ENCODE peak calls at places on chromosome 20, in nine cellular contexts. One of them, this sample, is unnamed.
A peak's percentile ranks its signal among the peaks of the same experiment; 100 is the strongest.

GRCh38 chr20:44069203-44069931 is 117.6 kb downstream of the JPH2 start:
- DNase-seq in AG10803: no peak
- DNase-seq in AG09309: no peak
- DNase-seq in PC-9: no peak
- DNase-seq in cardiac fibroblast: no peak
- DNase-seq in GM23338: no peak
- DNase-seq in left ventricle myocardium inferior: no peak
- DNase-seq in esophagus squamous epithelium: no peak
- DNase-seq in psoas muscle: no peak
- DNase-seq in this sample: no peak

GRCh38 chr20:39611901-39612300 is 649.8 kb downstream of the DHX35 start:
- DNase-seq in AG10803: no peak
- DNase-seq in AG09309: no peak
- DNase-seq in PC-9: no peak
- DNase-seq in cardiac fibroblast: no peak
- DNase-seq in GM23338: no peak
- DNase-seq in left ventricle myocardium inferior: no peak
- DNase-seq in esophagus squamous epithelium: no peak
- DNase-seq in psoas muscle: no peak
- DNase-seq in this sample: no peak

GRCh38 chr20:7959484-7959883 is 19.2 kb upstream of the HAO1 start:
- DNase-seq in AG10803: no peak
- DNase-seq in AG09309: no peak
- DNase-seq in PC-9: no peak
- DNase-seq in cardiac fibroblast: no peak
- DNase-seq in GM23338: no peak
- DNase-seq in left ventricle myocardium inferior: no peak
- DNase-seq in esophagus squamous epithelium: no peak
- DNase-seq in psoas muscle: no peak
- DNase-seq in this sample: no peak

GRCh38 chr20:44133424-44133823 is 53.6 kb downstream of the JPH2 start:
- DNase-seq in AG10803: no peak
- DNase-seq in AG09309: no peak
- DNase-seq in PC-9: no peak
- DNase-seq in cardiac fibroblast: no peak
- DNase-seq in GM23338: no peak
- DNase-seq in left ventricle myocardium inferior: no peak
- DNase-seq in esophagus squamous epithelium: no peak
- DNase-seq in psoas muscle: no peak
- DNase-seq in this sample: no peak

GRCh38 chr20:40493551-40493950 is 195.5 kb downstream of the MAFB start:
- DNase-seq in AG10803: no peak
- DNase-seq in AG09309: no peak
- DNase-seq in PC-9: no peak
- DNase-seq in cardiac fibroblast: no peak
- DNase-seq in GM23338: no peak
- DNase-seq in left ventricle myocardium inferior: no peak
- DNase-seq in esophagus squamous epithelium: no peak
- DNase-seq in psoas muscle: no peak
- DNase-seq in this sample: no peak

GRCh38 chr20:1711826-1712601 is 54.4 kb upstream of the SIRPG start:
- DNase-seq in AG10803: no peak
- DNase-seq in AG09309: no peak
- DNase-seq in PC-9: no peak
- DNase-seq in cardiac fibroblast: peak; percentile 3
- DNase-seq in GM23338: no peak
- DNase-seq in left ventricle myocardium inferior: no peak
- DNase-seq in esophagus squamous epithelium: no peak
- DNase-seq in psoas muscle: no peak
- DNase-seq in this sample: no peak

GRCh38 chr20:38447931-38448675 is 13.0 kb upstream of the SNHG17 start:
- DNase-seq in AG10803: no peak
- DNase-seq in AG09309: no peak
- DNase-seq in PC-9: no peak
- DNase-seq in cardiac fibroblast: no peak
- DNase-seq in GM23338: no peak
- DNase-seq in left ventricle myocardium inferior: no peak
- DNase-seq in esophagus squamous epithelium: no peak
- DNase-seq in psoas muscle: no peak
- DNase-seq in this sample: no peak

GRCh38 chr20:32842688-32843524 is 15.8 kb upstream of the EFCAB8 start:
- DNase-seq in AG10803: no peak
- DNase-seq in AG09309: no peak
- DNase-seq in PC-9: no peak
- DNase-seq in cardiac fibroblast: no peak
- DNase-seq in GM23338: no peak
- DNase-seq in left ventricle myocardium inferior: no peak
- DNase-seq in esophagus squamous epithelium: no peak
- DNase-seq in psoas muscle: no peak
- DNase-seq in this sample: no peak

GRCh38 chr20:24316731-24317130 is 152.7 kb upstream of the SYNDIG1 start:
- DNase-seq in AG10803: no peak
- DNase-seq in AG09309: no peak
- DNase-seq in PC-9: peak; percentile 37
- DNase-seq in cardiac fibroblast: no peak
- DNase-seq in GM23338: no peak
- DNase-seq in left ventricle myocardium inferior: no peak
- DNase-seq in esophagus squamous epithelium: no peak
- DNase-seq in psoas muscle: no peak
- DNase-seq in this sample: no peak

GRCh38 chr20:37389844-37390275 is 43.9 kb downstream of the SRC start:
- DNase-seq in AG10803: no peak
- DNase-seq in AG09309: no peak
- DNase-seq in PC-9: no peak
- DNase-seq in cardiac fibroblast: no peak
- DNase-seq in GM23338: no peak
- DNase-seq in left ventricle myocardium inferior: no peak
- DNase-seq in esophagus squamous epithelium: no peak
- DNase-seq in psoas muscle: no peak
- DNase-seq in this sample: no peak

GRCh38 chr20:20184149-20184548 is 131.8 kb downstream of the CFAP61 start:
- DNase-seq in AG10803: peak; percentile 0
- DNase-seq in AG09309: no peak
- DNase-seq in PC-9: no peak
- DNase-seq in cardiac fibroblast: no peak
- DNase-seq in GM23338: peak; percentile 41
- DNase-seq in left ventricle myocardium inferior: no peak
- DNase-seq in esophagus squamous epithelium: no peak
- DNase-seq in psoas muscle: no peak
- DNase-seq in this sample: no peak

GRCh38 chr20:31547017-31547675 is 32.9 kb downstream of the HM13 start:
- DNase-seq in AG10803: peak; percentile 85
- DNase-seq in AG09309: no peak
- DNase-seq in PC-9: peak; percentile 82
- DNase-seq in cardiac fibroblast: peak; percentile 91
- DNase-seq in GM23338: peak; percentile 97
- DNase-seq in left ventricle myocardium inferior: peak; percentile 85
- DNase-seq in esophagus squamous epithelium: peak; percentile 20
- DNase-seq in psoas muscle: peak; percentile 87
- DNase-seq in this sample: peak; percentile 58
- TF ChIP-seq CTCF in AG10803: peak; percentile 15
- TF ChIP-seq CTCF in AG09309: no peak
- TF ChIP-seq CTCF in PC-9: no peak
- TF ChIP-seq CTCF in cardiac fibroblast: no peak
- TF ChIP-seq CTCF in GM23338: no peak
- TF ChIP-seq CTCF in left ventricle myocardium inferior: peak; percentile 27
- TF ChIP-seq CTCF in esophagus squamous epithelium: no peak
- TF ChIP-seq CTCF in psoas muscle: peak; percentile 17
- TF ChIP-seq CTCF in this sample: no peak

DNA sequence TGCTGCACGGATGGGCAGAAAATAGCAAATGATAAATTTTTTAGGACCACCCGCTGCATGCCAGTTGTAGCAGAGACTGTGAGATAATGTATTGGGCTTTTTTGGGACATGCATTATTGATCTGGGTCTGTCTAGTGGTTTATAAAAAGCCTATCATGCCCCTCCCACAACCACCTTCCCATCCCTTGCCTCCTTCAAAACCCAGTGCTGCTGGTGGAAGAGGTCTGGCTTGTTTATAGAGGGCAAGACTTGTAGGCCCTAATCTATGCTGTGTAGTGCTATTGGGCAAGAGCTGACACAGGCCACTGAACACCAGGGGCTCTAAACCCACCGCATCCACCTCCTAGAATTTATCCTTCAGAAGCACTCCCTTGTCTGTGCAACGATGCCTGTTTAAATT is 31.0 kb downstream of the SULF2 start:
- DNase-seq in AG10803: no peak
- DNase-seq in AG09309: no peak
- DNase-seq in PC-9: no peak
- DNase-seq in cardiac fibroblast: no peak
- DNase-seq in GM23338: no peak
- DNase-seq in left ventricle myocardium inferior: no peak
- DNase-seq in esophagus squamous epithelium: no peak
- DNase-seq in psoas muscle: no peak
- DNase-seq in this sample: no peak
- H3K4me3 ChIP-seq in AG10803: no peak overlapping the region
- H3K4me3 ChIP-seq in AG09309: no peak overlapping the region
- H3K4me3 ChIP-seq in PC-9: no peak overlapping the region
- H3K4me3 ChIP-seq in cardiac fibroblast: no peak overlapping the region
- H3K4me3 ChIP-seq in GM23338: no peak overlapping the region
- H3K4me3 ChIP-seq in left ventricle myocardium inferior: no peak overlapping the region
- H3K4me3 ChIP-seq in esophagus squamous epithelium: no peak overlapping the region
- H3K4me3 ChIP-seq in psoas muscle: no peak overlapping the region
- H3K4me3 ChIP-seq in this sample: no peak overlapping the region

GRCh38 chr20:63171991-63172390 is 43.9 kb downstream of the YTHDF1 start:
- DNase-seq in AG10803: no peak
- DNase-seq in AG09309: no peak
- DNase-seq in PC-9: no peak
- DNase-seq in cardiac fibroblast: no peak
- DNase-seq in GM23338: no peak
- DNase-seq in left ventricle myocardium inferior: no peak
- DNase-seq in esophagus squamous epithelium: no peak
- DNase-seq in psoas muscle: no peak
- DNase-seq in this sample: no peak

GRCh38 chr20:63174309-63175030 is 41.5 kb downstream of the YTHDF1 start:
- DNase-seq in AG10803: no peak
- DNase-seq in AG09309: no peak
- DNase-seq in PC-9: no peak
- DNase-seq in cardiac fibroblast: no peak
- DNase-seq in GM23338: peak; percentile 65
- DNase-seq in left ventricle myocardium inferior: no peak
- DNase-seq in esophagus squamous epithelium: no peak
- DNase-seq in psoas muscle: no peak
- DNase-seq in this sample: no peak

GRCh38 chr20:63175031-63175895 is 40.7 kb downstream of the YTHDF1 start:
- DNase-seq in AG10803: no peak
- DNase-seq in AG09309: no peak
- DNase-seq in PC-9: no peak
- DNase-seq in cardiac fibroblast: no peak
- DNase-seq in GM23338: no peak
- DNase-seq in left ventricle myocardium inferior: no peak
- DNase-seq in esophagus squamous epithelium: no peak
- DNase-seq in psoas muscle: no peak
- DNase-seq in this sample: no peak

GRCh38 chr20:63173552-63174191 is 42.3 kb downstream of the YTHDF1 start:
- DNase-seq in AG10803: no peak
- DNase-seq in AG09309: no peak
- DNase-seq in PC-9: no peak
- DNase-seq in cardiac fibroblast: no peak
- DNase-seq in GM23338: no peak
- DNase-seq in left ventricle myocardium inferior: no peak
- DNase-seq in esophagus squamous epithelium: no peak
- DNase-seq in psoas muscle: no peak
- DNase-seq in this sample: no peak

DNA sequence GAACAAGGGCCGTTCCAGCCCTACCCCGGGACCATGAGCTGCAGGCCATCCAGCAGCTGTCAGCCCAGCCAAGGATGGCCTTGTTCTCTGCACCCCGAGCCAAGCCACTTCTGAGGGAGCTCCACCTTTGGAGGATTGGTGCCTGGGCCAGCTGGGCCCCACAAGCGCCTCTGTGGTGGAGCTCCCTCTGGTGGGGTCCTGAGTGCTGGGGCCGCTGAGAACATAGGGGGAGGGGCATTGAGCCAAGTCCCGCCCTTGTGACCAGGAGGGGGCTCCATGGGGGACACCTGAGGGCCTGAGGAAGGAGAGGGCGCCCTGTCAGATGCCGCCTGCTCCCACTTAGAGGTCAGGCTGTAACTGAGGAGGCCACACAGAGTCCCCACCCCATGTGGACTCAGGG is 43.2 kb downstream of the YTHDF1 start:
- DNase-seq in AG10803: no peak
- DNase-seq in AG09309: no peak
- DNase-seq in PC-9: peak; percentile 20
- DNase-seq in cardiac fibroblast: no peak
- DNase-seq in GM23338: peak; percentile 80
- DNase-seq in left ventricle myocardium inferior: no peak
- DNase-seq in esophagus squamous epithelium: no peak
- DNase-seq in psoas muscle: no peak
- DNase-seq in this sample: no peak
- TF ChIP-seq CTCF in AG10803: no peak
- TF ChIP-seq CTCF in AG09309: no peak
- TF ChIP-seq CTCF in PC-9: peak; percentile 33
- TF ChIP-seq CTCF in cardiac fibroblast: no peak
- TF ChIP-seq CTCF in GM23338: peak; percentile 88
- TF ChIP-seq CTCF in left ventricle myocardium inferior: no peak
- TF ChIP-seq CTCF in esophagus squamous epithelium: no peak
- TF ChIP-seq CTCF in psoas muscle: no peak
- TF ChIP-seq CTCF in this sample: peak; percentile 20

DNA sequence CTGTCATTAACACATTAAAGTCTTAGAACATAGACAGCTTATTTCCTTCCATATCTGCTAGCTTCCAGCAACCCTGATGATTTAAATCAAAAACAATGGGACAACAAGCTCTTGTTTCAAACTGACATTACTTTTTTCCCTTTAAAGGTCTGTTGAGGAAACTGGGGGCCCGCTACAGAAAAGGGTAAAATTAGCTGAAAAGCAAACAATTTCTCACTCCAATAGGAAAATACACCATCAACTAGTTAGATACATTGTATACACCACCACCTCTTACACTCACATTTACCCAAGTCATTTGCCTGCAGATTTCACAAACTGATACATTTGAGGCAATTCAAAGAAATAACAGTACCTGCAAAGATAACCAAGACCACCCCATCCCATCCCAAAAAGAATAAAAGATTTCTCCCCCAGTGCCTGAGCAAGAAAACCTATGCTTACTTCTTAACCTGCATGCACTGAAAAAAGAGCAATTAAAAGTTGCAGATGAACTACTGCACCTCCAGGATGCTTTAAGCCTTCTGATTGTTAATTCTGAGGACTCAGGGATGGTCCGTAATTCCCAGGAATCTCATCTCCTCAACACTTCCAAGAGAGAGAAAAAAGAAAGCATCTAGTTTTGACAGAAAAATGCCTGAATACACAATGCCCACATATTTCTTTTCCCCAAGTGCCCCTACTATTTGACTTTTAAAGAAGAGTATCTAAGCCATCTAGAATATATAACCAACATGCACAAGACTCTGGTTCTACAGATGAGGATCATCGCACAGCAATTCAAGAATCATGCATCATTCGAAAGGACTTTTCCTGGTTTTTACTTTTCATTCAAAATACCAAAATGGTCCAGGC is 5.6 kb downstream of the ZMYND8 start:
- DNase-seq in AG10803: no peak
- DNase-seq in AG09309: no peak
- DNase-seq in PC-9: no peak
- DNase-seq in cardiac fibroblast: no peak
- DNase-seq in GM23338: no peak
- DNase-seq in left ventricle myocardium inferior: no peak
- DNase-seq in esophagus squamous epithelium: no peak
- DNase-seq in psoas muscle: no peak
- DNase-seq in this sample: no peak
- H3K4me3 ChIP-seq in AG10803: no peak overlapping the region
- H3K4me3 ChIP-seq in AG09309: no peak overlapping the region
- H3K4me3 ChIP-seq in PC-9: peak overlapping the region; percentile 13
- H3K4me3 ChIP-seq in cardiac fibroblast: peak overlapping the region; percentile 8
- H3K4me3 ChIP-seq in GM23338: peak overlapping the region; percentile 22
- H3K4me3 ChIP-seq in left ventricle myocardium inferior: peak overlapping the region; percentile 55
- H3K4me3 ChIP-seq in esophagus squamous epithelium: peak overlapping the region; percentile 49
- H3K4me3 ChIP-seq in psoas muscle: peak overlapping the region; percentile 61
- H3K4me3 ChIP-seq in this sample: peak overlapping the region; percentile 14